ENCODE peak calls at places on chromosomes 13 and 19, in seven cellular contexts. H is heart left ventricle, K is heart right ventricle, B is BJ, I is tibial artery, E is neural progenitor cell, G is A549. Q is an unnamed sample.

GRCh38 chr19:52646571-52647222 is 8.5 kb upstream of the ZNF83 start:
- DNase-seq in B (no peak), H (no peak), E (no peak), G (peak; percentile 26), K (no peak), I (no peak), Q (no peak)

GRCh38 chr19:17843428-17843827 is 4.4 kb downstream of the JAK3 start:
- DNase-seq in I (no peak), B (no peak), E (no peak), K (no peak), H (no peak), G (no peak), Q (no peak)

GRCh38 chr13:97660488-97661086 is 226.6 kb downstream of the RAP2A start:
- DNase-seq in H (peak; percentile 18), K (peak; percentile 11), I (no peak), B (no peak), E (no peak), G (no peak), Q (no peak)

GRCh38 chr19:38719761-38720558 is 24.3 kb downstream of the CAPN12 start:
- DNase-seq in H (no peak), G (no peak), B (no peak), E (no peak), I (no peak), K (no peak), Q (no peak)

GRCh38 chr19:49114630-49115363 is 627 bp downstream of the LIN7B start:
- DNase-seq in G (no peak), B (no peak), K (peak; percentile 76), I (peak; percentile 65), E (peak; percentile 93), H (peak; percentile 74), Q (peak; percentile 91)

GRCh38 chr19:14006766-14007562 is 844 bp upstream of the RFX1 start:
- DNase-seq in K (no peak), I (no peak), B (no peak), H (peak; percentile 90), G (no peak), E (no peak), Q (peak; percentile 89)

GRCh38 chr19:37466277-37466797 is 907 bp downstream of the ZNF569 start:
- DNase-seq in H (no peak), K (no peak), G (no peak), B (no peak), I (no peak), E (no peak), Q (no peak)

GRCh38 chr19:48925240-48925843 is 8.2 kb upstream of the DHDH start:
- DNase-seq in H (no peak), I (no peak), G (peak; percentile 95), K (no peak), B (peak; percentile 69), E (no peak), Q (no peak)

GRCh38 chr13:32362574-32362973 is 47.3 kb downstream of the BRCA2 start:
- DNase-seq in K (no peak), E (no peak), I (no peak), G (no peak), H (no peak), B (no peak), Q (no peak)

GRCh38 chr13:45847554-45848224 is 3.9 kb downstream of the SIAH3 start:
- DNase-seq in B (no peak), I (peak; percentile 36), K (no peak), G (no peak), E (no peak), H (peak; percentile 28), Q (no peak)

GRCh38 chr13:102948006-102948405 is 102.2 kb downstream of the ERCC5 start:
- DNase-seq in H (peak; percentile 24), B (no peak), G (no peak), K (peak; percentile 8), I (no peak), E (peak; percentile 63), Q (no peak)

GRCh38 chr19:17281391-17282304 is at the start of gene ANKLE1:
- DNase-seq in H (no peak), G (no peak), K (no peak), I (no peak), B (no peak), E (peak; percentile 54), Q (peak; percentile 91)

GRCh38 chr13:109007946-109008345 is 378.5 kb downstream of the MYO16 start:
- DNase-seq in B (no peak), G (no peak), E (no peak), I (no peak), K (no peak), H (no peak), Q (no peak)

GRCh38 chr19:28710278-28710677 is 502.7 kb downstream of the UQCRFS1 start:
- DNase-seq in B (no peak), E (peak; percentile 73), I (no peak), H (no peak), K (no peak), G (peak; percentile 79), Q (peak; percentile 26)

GRCh38 chr19:18488403-18488723 is 33.5 kb downstream of the ELL start:
- DNase-seq in B (no peak), G (peak; percentile 35), I (no peak), H (no peak), K (no peak), E (no peak), Q (peak; percentile 78)

GRCh38 chr13:43087960-43088580 is 64.7 kb downstream of the DNAJC15 start:
- DNase-seq in K (no peak), H (no peak), I (no peak), E (no peak), G (no peak), B (no peak), Q (no peak)
- H3K4me3 ChIP-seq in K (peak overlapping the region; percentile 28), H (no peak overlapping the region), I (peak overlapping the region; percentile 34), E (no peak overlapping the region), G (no peak overlapping the region), B (no peak overlapping the region), Q (no peak overlapping the region)

DNA sequence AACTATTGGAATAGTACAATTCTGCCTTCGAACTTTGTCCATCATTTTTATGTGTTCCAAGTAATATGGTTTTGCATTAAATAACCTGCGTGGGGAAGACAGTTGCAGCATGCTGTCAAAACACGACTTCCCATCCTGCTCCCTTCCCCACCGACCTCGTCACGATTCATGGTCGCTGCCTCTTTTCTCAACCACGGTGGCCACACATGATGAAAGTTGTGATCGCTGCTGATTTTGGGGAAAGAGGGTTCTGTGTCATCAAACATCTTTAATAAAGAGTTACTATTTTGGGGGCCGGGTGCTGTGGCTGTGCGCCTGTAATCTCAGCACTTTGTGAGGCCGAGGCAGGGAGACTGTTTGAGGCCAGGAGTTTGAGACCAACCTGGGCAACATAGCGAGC is 4.0 kb upstream of the SLC7A9 start:
- DNase-seq in B (no peak), I (no peak), H (no peak), E (no peak), K (no peak), G (no peak), Q (no peak)
- H3K4me3 ChIP-seq in B (no peak overlapping the region), I (no peak overlapping the region), H (no peak overlapping the region), E (no peak overlapping the region), K (no peak overlapping the region), G (no peak overlapping the region), Q (no peak overlapping the region)

GRCh38 chr19:40721936-40722661 is 5.2 kb downstream of the ITPKC start:
- DNase-seq in I (no peak), B (no peak), G (no peak), E (no peak), K (no peak), H (no peak), Q (no peak)

GRCh38 chr19:40723661-40724254 is 6.8 kb downstream of the ITPKC start:
- DNase-seq in G (no peak), K (no peak), H (no peak), B (no peak), E (no peak), I (no peak), Q (no peak)

GRCh38 chr19:40724315-40724714 is 7.4 kb downstream of the ITPKC start:
- DNase-seq in E (no peak), G (no peak), K (no peak), I (no peak), H (no peak), B (no peak), Q (no peak)

GRCh38 chr19:40724848-40725247 is 7.9 kb downstream of the ITPKC start:
- DNase-seq in B (no peak), G (no peak), H (no peak), I (no peak), E (no peak), K (no peak), Q (no peak)

GRCh38 chr19:40726279-40726678 is 9.4 kb downstream of the ITPKC start:
- DNase-seq in K (no peak), G (no peak), B (no peak), H (no peak), I (no peak), E (no peak), Q (no peak)
- H3K4me3 ChIP-seq in K (no peak overlapping the region), G (no peak overlapping the region), B (no peak overlapping the region), H (no peak overlapping the region), I (no peak overlapping the region), E (no peak overlapping the region), Q (no peak overlapping the region)

DNA sequence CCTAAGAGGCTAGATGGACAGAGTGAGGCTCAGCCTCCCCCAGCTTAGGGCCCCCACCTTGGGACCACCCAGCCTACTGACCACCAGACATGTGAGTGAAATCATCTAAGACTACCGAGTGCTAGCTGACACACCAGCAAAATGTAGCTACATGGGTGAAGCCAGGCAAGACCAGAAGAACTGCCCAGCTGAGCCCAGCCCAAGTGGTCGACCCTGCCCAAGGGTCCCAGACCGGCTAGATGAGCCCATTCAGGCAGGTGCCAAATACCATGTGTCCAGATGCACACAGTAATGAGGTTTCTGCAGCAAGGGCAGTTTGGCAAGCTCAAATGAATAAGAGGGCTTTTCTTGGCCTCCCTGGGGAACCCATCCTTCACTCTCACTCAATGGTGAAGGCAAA is 56.6 kb downstream of the ZNF557 start:
- DNase-seq in G (no peak), H (no peak), E (no peak), B (no peak), K (no peak), I (no peak), Q (no peak)
- H3K4me3 ChIP-seq in G (no peak overlapping the region), H (no peak overlapping the region), E (no peak overlapping the region), B (no peak overlapping the region), K (no peak overlapping the region), I (no peak overlapping the region), Q (no peak overlapping the region)

GRCh38 chr19:47704024-47704423 is 9.2 kb upstream of the EHD2 start:
- DNase-seq in E (no peak), H (no peak), B (no peak), G (no peak), I (no peak), K (no peak), Q (no peak)

GRCh38 chr19:47702671-47703070 is 10.6 kb upstream of the EHD2 start:
- DNase-seq in H (no peak), K (no peak), I (no peak), G (no peak), B (no peak), E (no peak), Q (no peak)

GRCh38 chr19:47707135-47707925 is 5.9 kb upstream of the EHD2 start:
- DNase-seq in G (peak; percentile 93), B (no peak), I (peak; percentile 60), H (peak; percentile 63), E (peak; percentile 88), K (peak; percentile 58), Q (peak; percentile 86)

GRCh38 chr19:47703301-47703700 is 9.9 kb upstream of the EHD2 start:
- DNase-seq in B (no peak), K (no peak), I (no peak), H (no peak), E (no peak), G (no peak), Q (no peak)

DNA sequence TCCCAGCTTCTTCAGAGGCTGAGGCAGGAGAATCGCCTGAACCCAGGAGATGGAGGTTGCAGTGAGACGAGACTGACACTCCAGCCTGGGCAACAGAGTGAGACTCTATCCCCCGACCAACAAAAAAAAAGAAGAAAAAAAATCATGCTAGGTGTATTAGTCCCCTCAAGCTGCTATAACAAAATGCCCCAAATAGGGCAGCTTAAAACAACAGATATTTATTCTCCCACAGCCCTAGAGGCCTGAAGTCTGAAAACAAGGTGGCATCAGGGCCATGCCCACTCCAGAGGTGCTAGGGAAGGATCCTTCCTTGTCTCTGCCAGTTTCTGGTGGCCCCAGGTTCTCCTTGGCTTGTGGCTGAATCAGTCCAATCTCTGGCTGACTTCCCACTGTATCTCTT is 8.6 kb upstream of the EHD2 start:
- DNase-seq in E (no peak), B (no peak), H (no peak), K (no peak), G (no peak), I (no peak), Q (no peak)
- H3K4me3 ChIP-seq in E (no peak overlapping the region), B (no peak overlapping the region), H (no peak overlapping the region), K (no peak overlapping the region), G (no peak overlapping the region), I (no peak overlapping the region), Q (no peak overlapping the region)